ENCODE peak calls at places on chromosomes 4 and X, in ten cellular contexts. One of them, this sample, is unnamed.

GRCh38 chrX:69107747-69108410 is 57.4 kb downstream of the PJA1 start:
- DNase-seq in upper lobe of left lung: no peak
- DNase-seq in IMR-90: no peak
- DNase-seq in adrenal gland: no peak
- DNase-seq in tibial nerve: no peak
- DNase-seq in transverse colon: no peak
- DNase-seq in H1: no peak
- DNase-seq in ovary: no peak
- DNase-seq in K562: no peak
- DNase-seq in heart left ventricle: no peak
- DNase-seq in this sample: no peak

GRCh38 chrX:15664487-15665444 is at the start of gene CLTRN:
- DNase-seq in upper lobe of left lung: no peak
- DNase-seq in IMR-90: no peak
- DNase-seq in adrenal gland: no peak
- DNase-seq in tibial nerve: no peak
- DNase-seq in transverse colon: no peak
- DNase-seq in H1: no peak
- DNase-seq in ovary: no peak
- DNase-seq in K562: no peak
- DNase-seq in heart left ventricle: no peak
- DNase-seq in this sample: no peak

GRCh38 chrX:46803140-46803539 is 33.7 kb upstream of the RP2 start:
- DNase-seq in upper lobe of left lung: no peak
- DNase-seq in IMR-90: no peak
- DNase-seq in adrenal gland: no peak
- DNase-seq in tibial nerve: no peak
- DNase-seq in transverse colon: no peak
- DNase-seq in H1: no peak
- DNase-seq in ovary: no peak
- DNase-seq in K562: no peak
- DNase-seq in heart left ventricle: no peak
- DNase-seq in this sample: no peak

GRCh38 chrX:69616520-69617203 is 749 bp downstream of the EDA start:
- DNase-seq in upper lobe of left lung: no peak
- DNase-seq in IMR-90: no peak
- DNase-seq in adrenal gland: peak; percentile 23
- DNase-seq in tibial nerve: no peak
- DNase-seq in transverse colon: peak; percentile 18
- DNase-seq in H1: no peak
- DNase-seq in ovary: peak; percentile 41
- DNase-seq in K562: no peak
- DNase-seq in heart left ventricle: peak; percentile 17
- DNase-seq in this sample: peak; percentile 32

GRCh38 chrX:53155512-53156206 is 61.7 kb downstream of the KANTR start:
- DNase-seq in upper lobe of left lung: no peak
- DNase-seq in IMR-90: no peak
- DNase-seq in adrenal gland: no peak
- DNase-seq in tibial nerve: no peak
- DNase-seq in transverse colon: no peak
- DNase-seq in H1: no peak
- DNase-seq in ovary: no peak
- DNase-seq in K562: no peak
- DNase-seq in heart left ventricle: no peak
- DNase-seq in this sample: no peak

GRCh38 chr4:174521800-174522182 is 497 bp downstream of the HPGD start:
- DNase-seq in upper lobe of left lung: peak; percentile 30
- DNase-seq in IMR-90: no peak
- DNase-seq in adrenal gland: no peak
- DNase-seq in tibial nerve: no peak
- DNase-seq in transverse colon: peak; percentile 52
- DNase-seq in H1: no peak
- DNase-seq in ovary: no peak
- DNase-seq in K562: no peak
- DNase-seq in heart left ventricle: no peak
- DNase-seq in this sample: no peak

GRCh38 chrX:42696551-42697129 is 81.3 kb downstream of the PPP1R2C start:
- DNase-seq in upper lobe of left lung: no peak
- DNase-seq in IMR-90: no peak
- DNase-seq in adrenal gland: no peak
- DNase-seq in tibial nerve: no peak
- DNase-seq in transverse colon: no peak
- DNase-seq in H1: no peak
- DNase-seq in ovary: no peak
- DNase-seq in K562: no peak
- DNase-seq in heart left ventricle: no peak
- DNase-seq in this sample: no peak

GRCh38 chrX:152735101-152735500 is 1.5 kb downstream of the MAGEA12 start:
- DNase-seq in upper lobe of left lung: no peak
- DNase-seq in IMR-90: no peak
- DNase-seq in adrenal gland: no peak
- DNase-seq in tibial nerve: no peak
- DNase-seq in transverse colon: no peak
- DNase-seq in H1: no peak
- DNase-seq in ovary: no peak
- DNase-seq in K562: no peak
- DNase-seq in heart left ventricle: no peak
- DNase-seq in this sample: no peak

GRCh38 chrX:10516781-10517322 is 103.5 kb downstream of the MID1 start:
- DNase-seq in upper lobe of left lung: no peak
- DNase-seq in IMR-90: no peak
- DNase-seq in adrenal gland: no peak
- DNase-seq in tibial nerve: no peak
- DNase-seq in transverse colon: no peak
- DNase-seq in H1: no peak
- DNase-seq in ovary: no peak
- DNase-seq in K562: no peak
- DNase-seq in heart left ventricle: no peak
- DNase-seq in this sample: no peak

GRCh38 chr4:146916479-146917076 is 29.1 kb downstream of the TTC29 start:
- DNase-seq in upper lobe of left lung: no peak
- DNase-seq in IMR-90: peak; percentile 47
- DNase-seq in adrenal gland: peak; percentile 39
- DNase-seq in tibial nerve: no peak
- DNase-seq in transverse colon: no peak
- DNase-seq in H1: no peak
- DNase-seq in ovary: no peak
- DNase-seq in K562: peak; percentile 25
- DNase-seq in heart left ventricle: no peak
- DNase-seq in this sample: no peak

GRCh38 chr4:182555997-182556418 is 312.8 kb downstream of the TENM3 start:
- DNase-seq in upper lobe of left lung: no peak
- DNase-seq in IMR-90: peak; percentile 91
- DNase-seq in adrenal gland: peak; percentile 37
- DNase-seq in tibial nerve: no peak
- DNase-seq in transverse colon: no peak
- DNase-seq in H1: peak; percentile 33
- DNase-seq in ovary: no peak
- DNase-seq in K562: no peak
- DNase-seq in heart left ventricle: no peak
- DNase-seq in this sample: no peak

GRCh38 chr4:174423257-174423944 is 98.9 kb downstream of the HPGD start:
- DNase-seq in upper lobe of left lung: peak; percentile 52
- DNase-seq in IMR-90: peak; percentile 5
- DNase-seq in adrenal gland: peak; percentile 66
- DNase-seq in tibial nerve: no peak
- DNase-seq in transverse colon: no peak
- DNase-seq in H1: no peak
- DNase-seq in ovary: no peak
- DNase-seq in K562: no peak
- DNase-seq in heart left ventricle: peak; percentile 19
- DNase-seq in this sample: no peak

GRCh38 chrX:41734530-41734929 is 10.5 kb downstream of the GPR82 start:
- DNase-seq in upper lobe of left lung: no peak
- DNase-seq in IMR-90: peak; percentile 20
- DNase-seq in adrenal gland: peak; percentile 23
- DNase-seq in tibial nerve: no peak
- DNase-seq in transverse colon: no peak
- DNase-seq in H1: no peak
- DNase-seq in ovary: no peak
- DNase-seq in K562: no peak
- DNase-seq in heart left ventricle: no peak
- DNase-seq in this sample: no peak

GRCh38 chr4:146311238-146311970 is 97.1 kb downstream of the REELD1 start:
- DNase-seq in upper lobe of left lung: no peak
- DNase-seq in IMR-90: no peak
- DNase-seq in adrenal gland: no peak
- DNase-seq in tibial nerve: no peak
- DNase-seq in transverse colon: no peak
- DNase-seq in H1: no peak
- DNase-seq in ovary: no peak
- DNase-seq in K562: no peak
- DNase-seq in heart left ventricle: no peak
- DNase-seq in this sample: no peak

GRCh38 chrX:134599173-134599914 is 58.9 kb downstream of the PLAC1 start:
- DNase-seq in upper lobe of left lung: no peak
- DNase-seq in IMR-90: peak; percentile 63
- DNase-seq in adrenal gland: no peak
- DNase-seq in tibial nerve: peak; percentile 13
- DNase-seq in transverse colon: no peak
- DNase-seq in H1: no peak
- DNase-seq in ovary: no peak
- DNase-seq in K562: no peak
- DNase-seq in heart left ventricle: peak; percentile 22
- DNase-seq in this sample: no peak

DNA sequence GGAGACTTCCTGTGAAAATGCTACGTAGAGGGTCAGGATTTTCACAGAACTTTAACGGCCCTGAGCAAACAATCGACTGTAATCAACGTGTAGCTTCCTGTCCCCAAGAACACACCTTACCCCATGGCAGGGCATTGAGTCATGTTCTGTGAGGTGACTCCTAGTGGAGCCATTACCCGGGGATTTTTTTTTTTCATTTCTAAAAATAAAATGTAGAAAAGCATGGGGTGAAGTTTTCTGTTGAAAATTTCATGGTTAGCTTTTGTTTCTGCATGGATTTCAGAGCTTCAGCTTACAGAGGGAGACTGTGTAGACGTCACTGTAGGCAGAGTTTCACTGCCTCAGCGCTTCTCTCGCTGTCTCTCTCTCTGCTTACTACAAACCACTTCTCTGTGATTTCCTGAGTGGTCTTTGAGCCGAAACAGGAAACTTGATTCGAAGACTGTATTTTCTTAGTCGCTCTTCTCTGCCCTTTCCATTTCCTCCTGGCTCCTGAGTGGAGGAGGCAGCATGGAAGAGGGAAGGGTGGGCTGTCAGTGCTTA is 111.7 kb downstream of the NFKB1 start:
- DNase-seq in upper lobe of left lung: no peak
- DNase-seq in IMR-90: no peak
- DNase-seq in adrenal gland: no peak
- DNase-seq in tibial nerve: no peak
- DNase-seq in transverse colon: no peak
- DNase-seq in H1: no peak
- DNase-seq in ovary: no peak
- DNase-seq in K562: no peak
- DNase-seq in heart left ventricle: no peak
- DNase-seq in this sample: no peak
- TF ChIP-seq CTCF in upper lobe of left lung: no peak
- TF ChIP-seq CTCF in IMR-90: no peak
- TF ChIP-seq CTCF in adrenal gland: no peak
- TF ChIP-seq CTCF in tibial nerve: no peak
- TF ChIP-seq CTCF in transverse colon: no peak
- TF ChIP-seq CTCF in H1: no peak
- TF ChIP-seq CTCF in ovary: no peak
- TF ChIP-seq CTCF in K562: no peak
- TF ChIP-seq CTCF in heart left ventricle: no peak
- TF ChIP-seq CTCF in this sample: no peak

GRCh38 chr4:39455486-39455885 is 3.2 kb downstream of the RPL9 start:
- DNase-seq in upper lobe of left lung: no peak
- DNase-seq in IMR-90: no peak
- DNase-seq in adrenal gland: no peak
- DNase-seq in tibial nerve: no peak
- DNase-seq in transverse colon: no peak
- DNase-seq in H1: no peak
- DNase-seq in ovary: no peak
- DNase-seq in K562: no peak
- DNase-seq in heart left ventricle: no peak
- DNase-seq in this sample: no peak
- TF ChIP-seq POLR2A in upper lobe of left lung: no peak
- TF ChIP-seq POLR2A in IMR-90: no peak
- TF ChIP-seq POLR2A in adrenal gland: no peak
- TF ChIP-seq POLR2A in tibial nerve: no peak
- TF ChIP-seq POLR2A in transverse colon: no peak
- TF ChIP-seq POLR2A in H1: no peak
- TF ChIP-seq POLR2A in ovary: no peak
- TF ChIP-seq POLR2A in K562: no peak
- TF ChIP-seq POLR2A in heart left ventricle: no peak
- TF ChIP-seq POLR2A in this sample: no peak

DNA sequence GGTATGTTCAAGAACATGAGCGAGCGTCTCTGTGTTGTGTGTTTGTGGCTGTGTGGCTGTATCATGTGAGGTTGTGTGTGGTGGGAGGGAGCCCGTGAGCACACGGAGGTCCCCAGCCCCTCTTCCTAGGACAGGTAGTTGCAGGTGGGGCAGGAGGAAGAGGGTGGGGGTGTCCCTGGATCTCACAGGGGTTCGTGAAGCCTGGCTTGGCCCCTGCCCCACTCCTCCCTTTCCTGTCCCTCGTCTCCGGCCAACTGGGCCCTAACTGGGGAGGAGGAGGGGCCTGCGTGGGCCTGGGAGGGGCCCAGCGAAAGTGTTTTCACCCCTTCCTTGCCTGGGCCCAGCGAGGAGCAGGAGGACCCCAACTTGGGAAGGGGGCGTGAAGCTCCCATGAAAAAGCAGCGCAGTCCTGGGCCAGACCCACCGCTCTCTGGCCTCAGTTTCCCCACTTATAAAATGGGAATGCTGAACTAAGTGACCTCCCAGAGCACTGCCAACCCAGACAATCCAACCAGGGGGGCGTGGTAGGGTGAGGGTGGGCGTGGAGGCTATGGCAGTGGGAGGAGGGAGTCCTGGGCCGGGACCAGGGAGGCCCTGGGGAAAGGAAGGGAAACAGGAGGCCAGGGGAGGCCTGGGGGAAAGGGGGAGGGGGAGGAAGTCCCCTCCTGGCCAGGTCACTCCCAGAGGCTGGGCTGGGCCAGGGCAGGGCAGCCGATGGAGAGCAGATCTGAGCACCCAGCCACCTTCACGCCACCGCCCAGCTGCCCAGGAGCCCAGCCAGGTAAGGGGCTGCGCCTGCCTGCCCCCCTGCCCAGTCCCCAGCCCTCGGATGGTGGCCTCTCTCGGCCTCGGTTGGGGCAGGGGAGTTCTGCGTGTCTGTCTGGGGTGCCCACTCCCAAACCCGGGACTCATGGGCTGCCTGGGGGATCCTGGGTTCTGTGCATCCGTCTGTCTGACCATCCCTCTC is at the start of gene AVPR2:
- DNase-seq in upper lobe of left lung: no peak
- DNase-seq in IMR-90: no peak
- DNase-seq in adrenal gland: no peak
- DNase-seq in tibial nerve: no peak
- DNase-seq in transverse colon: no peak
- DNase-seq in H1: no peak
- DNase-seq in ovary: no peak
- DNase-seq in K562: peak; percentile 33
- DNase-seq in heart left ventricle: peak; percentile 46
- DNase-seq in this sample: no peak
- H3K4me1 ChIP-seq in upper lobe of left lung: peaks cover 19% of the 10 kb centered on the region
- H3K4me1 ChIP-seq in IMR-90: peaks cover 9% of the 10 kb centered on the region
- H3K4me1 ChIP-seq in adrenal gland: no peaks in the 10 kb centered on the region
- H3K4me1 ChIP-seq in tibial nerve: no peaks in the 10 kb centered on the region
- H3K4me1 ChIP-seq in transverse colon: no peaks in the 10 kb centered on the region
- H3K4me1 ChIP-seq in H1: no peaks in the 10 kb centered on the region
- H3K4me1 ChIP-seq in ovary: no peaks in the 10 kb centered on the region
- H3K4me1 ChIP-seq in K562: peaks cover 73% of the 10 kb centered on the region
- H3K4me1 ChIP-seq in heart left ventricle: peaks cover 20% of the 10 kb centered on the region
- H3K4me1 ChIP-seq in this sample: no peaks in the 10 kb centered on the region

GRCh38 chr4:40462326-40462725 is 127.2 kb downstream of the CHRNA9 start:
- DNase-seq in upper lobe of left lung: peak; percentile 51
- DNase-seq in IMR-90: no peak
- DNase-seq in adrenal gland: no peak
- DNase-seq in tibial nerve: no peak
- DNase-seq in transverse colon: no peak
- DNase-seq in H1: no peak
- DNase-seq in ovary: no peak
- DNase-seq in K562: no peak
- DNase-seq in heart left ventricle: no peak
- DNase-seq in this sample: no peak
- TF ChIP-seq CTCF in upper lobe of left lung: no peak
- TF ChIP-seq CTCF in IMR-90: no peak
- TF ChIP-seq CTCF in adrenal gland: no peak
- TF ChIP-seq CTCF in tibial nerve: no peak
- TF ChIP-seq CTCF in transverse colon: no peak
- TF ChIP-seq CTCF in H1: no peak
- TF ChIP-seq CTCF in ovary: no peak
- TF ChIP-seq CTCF in K562: no peak
- TF ChIP-seq CTCF in heart left ventricle: no peak
- TF ChIP-seq CTCF in this sample: no peak

This sample was measured in right lobe of liver.